ENCODE peak calls at places on chromosome 16, in seven cellular contexts. U, P, H, D, Z, J and C are unnamed samples.

GRCh38 chr16:17211797-17212196 is 259.0 kb downstream of the XYLT1 start:
- DNase-seq in U (peak; percentile 47), P (no peak), H (no peak), D (no peak), Z (no peak), J (no peak), C (peak; percentile 8)

GRCh38 chr16:15576960-15577958 is 65.7 kb downstream of the MARF1 start:
- DNase-seq in U (no peak), P (no peak), H (no peak), D (no peak), Z (no peak), J (no peak), C (no peak)

GRCh38 chr16:12096162-12096781 is 119.7 kb downstream of the SNX29 start:
- DNase-seq in U (no peak), P (no peak), H (no peak), D (peak; percentile 21), Z (no peak), J (no peak), C (peak; percentile 38)

GRCh38 chr16:66553223-66553622 is 847 bp downstream of the CKLF start:
- DNase-seq in U (no peak), P (no peak), H (no peak), D (no peak), Z (no peak), J (no peak), C (no peak)

GRCh38 chr16:88662222-88662842 is 559 bp downstream of the MVD start:
- DNase-seq in U (no peak), P (peak; percentile 17), H (no peak), D (no peak), Z (peak; percentile 40), J (peak; percentile 21), C (no peak)

GRCh38 chr16:73048292-73049050 is 543 bp upstream of the ZFHX3 start:
- DNase-seq in U (no peak), P (no peak), H (no peak), D (peak; percentile 40), Z (peak; percentile 74), J (peak; percentile 80), C (peak; percentile 65)

GRCh38 chr16:85498607-85499006 is 114.5 kb upstream of the GSE1 start:
- DNase-seq in U (no peak), P (no peak), H (no peak), D (no peak), Z (no peak), J (peak; percentile 70), C (no peak)

GRCh38 chr16:89324056-89325010 is 106.8 kb downstream of the ZNF778 start:
- DNase-seq in U (no peak), P (no peak), H (no peak), D (peak; percentile 69), Z (peak; percentile 42), J (no peak), C (peak; percentile 93)

GRCh38 chr16:63361032-63361624 is 1324.9 kb upstream of the CDH8 start:
- DNase-seq in U (peak; percentile 19), P (peak; percentile 28), H (no peak), D (peak; percentile 73), Z (no peak), J (no peak), C (no peak)

GRCh38 chr16:69084301-69084700 is 21.2 kb upstream of the HAS3 start:
- DNase-seq in U (no peak), P (no peak), H (no peak), D (no peak), Z (no peak), J (no peak), C (no peak)

GRCh38 chr16:58501242-58502131 is 1.5 kb downstream of the NDRG4 start:
- DNase-seq in U (peak; percentile 80), P (no peak), H (peak; percentile 24), D (no peak), Z (no peak), J (no peak), C (no peak)

GRCh38 chr16:35352431-35352830 is 1893.0 kb downstream of the TP53TG3F start:
- DNase-seq in U (no peak), P (no peak), H (no peak), D (no peak), Z (no peak), J (no peak), C (no peak)

GRCh38 chr16:72561-73537 is at the start of gene RHBDF1:
- DNase-seq in U (no peak), P (peak; percentile 34), H (no peak), D (peak; percentile 55), Z (no peak), J (peak; percentile 72), C (peak; percentile 70)

GRCh38 chr16:83810906-83811305 is 3.1 kb downstream of the HSBP1 start:
- DNase-seq in U (no peak), P (no peak), H (no peak), D (no peak), Z (no peak), J (no peak), C (no peak)

GRCh38 chr16:56310685-56311084 is 114.7 kb downstream of the AMFR start:
- DNase-seq in U (no peak), P (no peak), H (no peak), D (no peak), Z (no peak), J (no peak), C (no peak)

GRCh38 chr16:25707982-25708583 is 16.3 kb downstream of the HS3ST4 start:
- DNase-seq in U (peak; percentile 69), P (peak; percentile 13), H (no peak), D (no peak), Z (no peak), J (no peak), C (no peak)

GRCh38 chr16:56910654-56911539 is 21.0 kb upstream of the HERPUD1 start:
- DNase-seq in U (peak; percentile 28), P (peak; percentile 65), H (no peak), D (peak; percentile 68), Z (no peak), J (no peak), C (peak; percentile 69)

GRCh38 chr16:89375021-89375420 is 115.3 kb downstream of the ANKRD11 start:
- DNase-seq in U (peak; percentile 74), P (no peak), H (no peak), D (peak; percentile 66), Z (no peak), J (no peak), C (no peak)

GRCh38 chr16:68961778-68962402 is 118.6 kb downstream of the TANGO6 start:
- DNase-seq in U (no peak), P (no peak), H (no peak), D (no peak), Z (no peak), J (no peak), C (no peak)

GRCh38 chr16:68798398-68798797 is 44.9 kb upstream of the TANGO6 start:
- DNase-seq in U (no peak), P (peak; percentile 80), H (no peak), D (no peak), Z (no peak), J (no peak), C (no peak)

GRCh38 chr16:69844441-69844840 is 82.3 kb downstream of the WWP2 start:
- DNase-seq in U (no peak), P (no peak), H (no peak), D (no peak), Z (no peak), J (no peak), C (no peak)

GRCh38 chr16:73506568-73507056 is 458.7 kb upstream of the ZFHX3 start:
- DNase-seq in U (no peak), P (no peak), H (no peak), D (no peak), Z (no peak), J (no peak), C (no peak)

GRCh38 chr16:31099860-31100638 is 5.5 kb upstream of the VKORC1 start:
- DNase-seq in U (no peak), P (peak; percentile 51), H (no peak), D (peak; percentile 21), Z (no peak), J (no peak), C (no peak)

GRCh38 chr16:401468-402348 is at the start of gene DECR2:
- DNase-seq in U (peak; percentile 94), P (peak; percentile 79), H (peak; percentile 97), D (peak; percentile 91), Z (peak; percentile 97), J (peak; percentile 98), C (peak; percentile 95)

GRCh38 chr16:10253344-10253855 is 71.2 kb upstream of the GRIN2A start:
- DNase-seq in U (no peak), P (no peak), H (no peak), D (no peak), Z (no peak), J (no peak), C (no peak)
- H3K9me3 ChIP-seq in U (no peaks in the 10 kb centered on the region), P (no peaks in the 10 kb centered on the region), H (no peaks in the 10 kb centered on the region), D (no peaks in the 10 kb centered on the region), Z (no peaks in the 10 kb centered on the region), J (no peaks in the 10 kb centered on the region), C (no peaks in the 10 kb centered on the region)

DNA sequence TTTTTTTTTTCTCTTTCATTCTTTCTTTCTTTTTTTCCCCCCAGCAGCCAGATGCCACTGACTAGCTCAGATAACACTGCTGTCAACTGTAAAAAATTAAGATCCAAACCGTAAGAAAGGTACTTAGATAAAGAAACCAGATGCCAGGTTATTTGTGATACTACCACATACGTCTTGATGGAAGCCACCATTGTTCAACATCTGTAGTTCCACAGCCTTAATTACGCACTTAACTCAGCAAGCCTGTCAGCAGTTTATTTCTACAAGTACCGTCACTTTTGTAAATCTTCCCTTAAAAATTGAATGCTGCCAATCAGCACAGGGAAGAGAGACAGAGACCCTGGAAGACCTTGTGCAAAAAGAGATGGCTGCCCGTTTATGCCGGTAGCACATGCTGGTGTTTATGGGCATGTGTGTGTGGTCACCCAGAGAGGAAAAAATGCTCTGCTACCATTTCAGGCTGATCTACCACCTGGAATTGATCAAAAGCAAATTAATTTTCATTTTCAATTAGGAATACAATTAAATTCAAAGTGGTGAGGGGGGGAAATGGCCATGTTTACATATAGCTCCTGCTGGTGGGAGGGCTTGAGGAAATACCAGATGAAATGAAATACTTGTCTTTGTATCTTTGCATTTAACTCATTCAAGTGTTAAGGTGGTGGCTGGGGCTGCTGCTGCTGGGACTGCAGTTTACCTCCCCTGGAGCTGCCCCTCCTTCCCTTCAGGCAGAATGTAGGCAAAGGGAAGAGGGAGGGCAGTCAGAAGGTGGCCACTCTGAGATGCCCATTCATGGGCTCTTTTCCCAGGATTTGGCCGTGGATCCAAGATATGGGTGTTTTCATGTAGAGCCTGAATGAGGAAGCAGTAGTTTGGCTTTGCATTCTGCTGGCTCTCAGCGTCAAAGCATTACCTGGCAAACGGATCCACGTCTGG is 237.3 kb downstream of the IRX3 start:
- DNase-seq in U (no peak), P (no peak), H (no peak), D (no peak), Z (no peak), J (no peak), C (no peak)
- H3K4me3 ChIP-seq in U (no peak overlapping the region), P (no peak overlapping the region), H (no peak overlapping the region), D (no peak overlapping the region), Z (no peak overlapping the region), J (no peak overlapping the region), C (no peak overlapping the region)

GRCh38 chr16:49277386-49277742 is 4.3 kb downstream of the CBLN1 start:
- DNase-seq in U (no peak), P (no peak), H (no peak), D (no peak), Z (no peak), J (no peak), C (no peak)
- H3K27me3 ChIP-seq in U (peaks cover 9% of the 10 kb centered on the region), P (peaks cover 65% of the 10 kb centered on the region), H (peaks cover 8% of the 10 kb centered on the region), D (peaks cover 42% of the 10 kb centered on the region), Z (peaks cover 3% of the 10 kb centered on the region), J (peaks cover 53% of the 10 kb centered on the region), C (peaks cover 10% of the 10 kb centered on the region)

DNA sequence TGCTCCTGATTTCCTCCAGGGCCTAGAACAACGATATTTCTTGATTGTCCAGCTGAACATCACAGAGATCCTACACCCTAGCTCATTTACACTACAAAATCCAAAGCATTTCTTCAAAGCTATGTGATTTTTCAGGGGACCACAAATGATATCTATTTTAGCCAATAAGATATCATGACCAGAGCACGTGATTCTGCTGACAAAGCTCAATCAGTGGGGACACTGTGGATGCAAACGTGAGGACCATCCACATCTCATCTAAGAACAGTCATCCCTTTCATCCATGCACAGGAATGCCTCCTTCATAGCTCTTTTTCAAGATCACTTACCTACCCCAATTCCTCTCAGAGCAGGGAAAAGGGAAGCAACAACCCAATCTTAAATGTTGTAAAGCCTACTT is 56.9 kb downstream of the ACSM2B start:
- DNase-seq in U (no peak), P (no peak), H (no peak), D (no peak), Z (no peak), J (no peak), C (no peak)
- H3K9me3 ChIP-seq in U (no peaks in the 10 kb centered on the region), P (no peaks in the 10 kb centered on the region), H (no peaks in the 10 kb centered on the region), D (no peaks in the 10 kb centered on the region), Z (no peaks in the 10 kb centered on the region), J (no peaks in the 10 kb centered on the region), C (no peaks in the 10 kb centered on the region)